ENCODE peak calls at places on chromosomes 4 and X, in six cellular contexts. M is mammary epithelial cell, R is SK-N-SH, L is IMR-90, S is astrocyte, V is PC-9. H is an unnamed sample.

GRCh38 chr4:35934370-35934981 is 309.8 kb downstream of the ARAP2 start:
- DNase-seq in R (peak), S (peak), V (peak), L (peak), M (peak), H (no peak)

GRCh38 chr4:113979157-113979972 is at the start of gene ARSJ:
- DNase-seq in V (no peak), M (peak), S (peak), R (peak), L (peak), H (peak)

GRCh38 chr4:151719045-151719743 is 41.6 kb downstream of the GATB start:
- DNase-seq in M (no peak), V (no peak), L (no peak), R (no peak), S (no peak), H (no peak)

GRCh38 chr4:56048621-56049427 is 100.1 kb downstream of the CEP135 start:
- DNase-seq in M (peak), S (peak), L (peak), R (peak), V (no peak), H (peak)

GRCh38 chrX:45622538-45622937 is 421.9 kb upstream of the DIPK2B start:
- DNase-seq in V (no peak), L (peak), M (peak), S (peak), R (no peak), H (no peak)

GRCh38 chr4:177051473-177052060 is 258.1 kb upstream of the NEIL3 start:
- DNase-seq in V (no peak), R (peak), S (no peak), L (peak), M (peak), H (no peak)

GRCh38 chr4:114758066-114758465 is 159.5 kb downstream of the UGT8 start:
- DNase-seq in V (no peak), M (no peak), R (no peak), L (no peak), S (no peak), H (no peak)

GRCh38 chr4:168511780-168512467 is 15.1 kb downstream of the PALLD start:
- DNase-seq in M (no peak), S (no peak), L (no peak), R (no peak), V (no peak), H (no peak)

GRCh38 chrX:134244043-134244442 is 7.1 kb downstream of the CCDC160 start:
- DNase-seq in R (no peak), V (peak), M (peak), S (peak), L (peak), H (no peak)

GRCh38 chrX:15416133-15416993 is 32.1 kb upstream of the VEGFD start:
- DNase-seq in M (no peak), R (no peak), L (no peak), V (no peak), S (peak), H (no peak)

GRCh38 chr4:101348367-101348827 is 1.1 kb upstream of the PPP3CA start:
- DNase-seq in L (peak), R (no peak), M (peak), S (no peak), V (no peak), H (peak)

GRCh38 chrX:110123331-110123782 is 120.4 kb downstream of the TMEM164 start:
- DNase-seq in V (no peak), S (no peak), L (no peak), R (no peak), M (no peak), H (no peak)

GRCh38 chr4:82890602-82890912 is 396 bp downstream of the SEC31A start:
- DNase-seq in S (no peak), L (no peak), V (no peak), M (no peak), R (no peak), H (no peak)

GRCh38 chrX:130718137-130718536 is 184.9 kb downstream of the ENOX2 start:
- DNase-seq in L (no peak), V (no peak), R (no peak), S (no peak), M (no peak), H (no peak)

GRCh38 chrX:140087865-140088264 is 122.5 kb upstream of the CXorf66 start:
- DNase-seq in R (no peak), V (no peak), L (no peak), S (no peak), M (no peak), H (no peak)

GRCh38 chrX:128458888-128459287 is 406.7 kb upstream of the ACTRT1 start:
- DNase-seq in V (no peak), S (peak), M (peak), L (peak), R (no peak), H (no peak)

GRCh38 chr4:14284578-14284977 is 657.1 kb upstream of the BOD1L1 start:
- DNase-seq in S (no peak), L (no peak), R (no peak), M (no peak), V (no peak), H (no peak)

GRCh38 chr4:26412381-26413372 is 77.6 kb downstream of the CCKAR start:
- DNase-seq in L (no peak), S (no peak), M (no peak), R (no peak), V (no peak), H (no peak)

GRCh38 chr4:171896426-171896825 is 83.2 kb downstream of the GALNTL6 start:
- DNase-seq in L (no peak), V (no peak), R (no peak), M (no peak), S (no peak), H (no peak)
- H2AFZ ChIP-seq in L (no peak), V (no peak), R (no peak), M (no peak), S (no peak), H (no peak)

GRCh38 chrX:153645151-153645550 is 1.9 kb upstream of the DUSP9 start:
- DNase-seq in M (no peak), V (no peak), S (no peak), R (no peak), L (no peak), H (peak)

GRCh38 chrX:153645921-153646481 is 1.0 kb upstream of the DUSP9 start:
- DNase-seq in S (no peak), R (no peak), L (no peak), M (no peak), V (no peak), H (peak)

GRCh38 chrX:153643431-153644351 is 3.3 kb upstream of the DUSP9 start:
- DNase-seq in L (no peak), S (no peak), M (no peak), V (no peak), R (peak), H (peak)

GRCh38 chrX:153642655-153643430 is 4.2 kb upstream of the DUSP9 start:
- DNase-seq in V (no peak), L (no peak), S (no peak), M (no peak), R (peak), H (peak)

GRCh38 chrX:153644356-153645125 is 2.5 kb upstream of the DUSP9 start:
- DNase-seq in R (peak), M (no peak), V (no peak), L (no peak), S (no peak), H (peak)
- TF ChIP-seq CTCF in R (no peak), M (no peak), V (no peak), L (no peak), S (no peak), H (no peak)

GRCh38 chrX:20620301-20620700 is 353.6 kb upstream of the RPS6KA3 start:
- DNase-seq in M (peak), V (no peak), L (no peak), R (no peak), S (peak), H (no peak)
- H3K27ac ChIP-seq in M (no peak), V (no peak), L (no peak), R (no peak), S (peak), H (no peak)

GRCh38 chr4:99190336-99190735 is 28.7 kb downstream of the ADH6 start:
- DNase-seq in R (no peak), M (no peak), V (no peak), S (no peak), L (no peak), H (no peak)
- H2AFZ ChIP-seq in R (no peak), M (no peak), V (no peak), S (no peak), L (no peak), H (no peak)

H was measured in osteoblast.